ENCODE peak calls at places on chromosomes 1 and 21, in four cellular contexts. U, Y, G and B are unnamed samples.
A peak's percentile ranks its signal among the peaks of the same experiment; 100 is the strongest.

GRCh38 chr1:111666828-111667227 is 47.2 kb downstream of the RAP1A start:
- DNase-seq in U (no peak), G (no peak), Y (no peak), B (no peak)

GRCh38 chr1:10599194-10599861 is 124.6 kb downstream of the PEX14 start:
- DNase-seq in G (no peak), U (peak; percentile 81), Y (peak; percentile 71), B (no peak)

GRCh38 chr1:231970684-231971083 is 344.1 kb downstream of the DISC1 start:
- DNase-seq in Y (no peak), G (no peak), U (no peak), B (no peak)

GRCh38 chr1:4694492-4694891 is 40.1 kb downstream of the AJAP1 start:
- DNase-seq in Y (no peak), U (no peak), G (no peak), B (no peak)

GRCh38 chr1:4636186-4636585 is 18.2 kb upstream of the AJAP1 start:
- DNase-seq in Y (no peak), U (no peak), G (peak; percentile 28), B (no peak)

GRCh38 chr21:17802568-17802967 is 16.6 kb downstream of the C21orf91 start:
- DNase-seq in U (no peak), Y (no peak), G (no peak), B (no peak)

GRCh38 chr1:14482784-14483183 is 115.7 kb upstream of the KAZN start:
- DNase-seq in G (no peak), U (no peak), Y (no peak), B (no peak)

GRCh38 chr1:219085988-219086387 is 87.7 kb upstream of the LYPLAL1 start:
- DNase-seq in U (no peak), G (no peak), Y (no peak), B (no peak)

GRCh38 chr1:240000634-240001033 is 91.0 kb upstream of the FMN2 start:
- DNase-seq in Y (no peak), G (no peak), U (no peak), B (no peak)

GRCh38 chr21:25626752-25627151 is 12.3 kb upstream of the JAM2 start:
- DNase-seq in G (no peak), U (no peak), Y (peak; percentile 22), B (no peak)

GRCh38 chr1:112735752-112736151 is 20.6 kb upstream of the PPM1J start:
- DNase-seq in Y (no peak), G (no peak), U (peak; percentile 23), B (no peak)

GRCh38 chr1:117308406-117308916 is 58.8 kb upstream of the MAN1A2 start:
- DNase-seq in Y (no peak), G (no peak), U (no peak), B (no peak)

GRCh38 chr1:77847621-77848080 is 40.8 kb upstream of the NEXN start:
- DNase-seq in G (no peak), U (no peak), Y (no peak), B (no peak)

GRCh38 chr1:83929184-83929583 is 69.7 kb downstream of the TTLL7 start:
- DNase-seq in U (no peak), G (no peak), Y (no peak), B (no peak)

GRCh38 chr1:74396462-74396861 is 115.9 kb downstream of the LRRC53 start:
- DNase-seq in Y (no peak), U (no peak), G (no peak), B (no peak)

GRCh38 chr1:54379481-54380284 is 26.5 kb downstream of the SSBP3 start:
- DNase-seq in G (peak; percentile 75), U (no peak), Y (no peak), B (peak; percentile 65)

GRCh38 chr1:52365091-52365745 is 787 bp downstream of the CC2D1B start:
- DNase-seq in G (peak; percentile 86), Y (peak; percentile 81), U (peak; percentile 60), B (peak; percentile 77)

GRCh38 chr1:18886003-18886335 is 16.4 kb downstream of the ALDH4A1 start:
- DNase-seq in U (peak; percentile 23), Y (peak; percentile 25), G (no peak), B (no peak)

GRCh38 chr1:25544243-25544764 is 898 bp downstream of the LDLRAP1 start:
- DNase-seq in G (no peak), U (no peak), Y (no peak), B (peak; percentile 64)

GRCh38 chr1:41497056-41497440 is 12.6 kb upstream of the EDN2 start:
- DNase-seq in Y (no peak), G (no peak), U (no peak), B (no peak)

GRCh38 chr1:162571696-162572095 is 10.2 kb downstream of the UAP1 start:
- DNase-seq in Y (no peak), U (no peak), G (no peak), B (no peak)
- H3K4me3 ChIP-seq in Y (no peak overlapping the region), U (no peak overlapping the region), G (no peak overlapping the region), B (no peak overlapping the region)

GRCh38 chr1:223670458-223671159 is 5.1 kb upstream of the CAPN8 start:
- DNase-seq in Y (peak; percentile 44), G (no peak), U (peak; percentile 68), B (peak; percentile 85)
- TF ChIP-seq CTCF in Y (peak; percentile 39), G (no peak), U (peak; percentile 62), B (peak; percentile 91)

DNA sequence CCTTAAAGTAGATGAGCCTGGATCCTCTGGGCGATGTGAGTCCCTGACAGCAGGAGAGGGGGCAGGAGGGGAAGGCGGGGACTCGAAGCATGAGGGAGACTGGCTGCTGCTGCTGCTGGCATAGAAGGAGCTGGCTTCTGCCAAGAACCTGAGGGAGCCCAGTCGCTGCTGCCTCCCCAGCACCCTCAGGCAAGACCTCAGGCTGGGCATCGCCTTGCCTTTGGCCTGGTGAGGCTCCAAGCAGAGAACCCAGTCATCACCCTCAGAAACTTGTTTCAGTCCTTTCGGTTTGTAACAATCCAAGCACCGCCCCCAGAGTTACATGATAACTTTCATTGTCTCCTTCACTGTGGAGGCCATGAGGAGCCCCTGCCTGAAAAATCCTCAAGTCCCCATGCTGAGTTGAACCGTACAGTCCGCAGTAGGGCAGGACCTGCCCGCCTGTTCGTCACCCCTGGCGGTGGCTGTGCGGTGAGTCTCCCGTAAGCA is 38.8 kb downstream of the POFUT2 start:
- DNase-seq in U (no peak), Y (no peak), G (peak; percentile 85), B (peak; percentile 71)
- H3K4me3 ChIP-seq in U (no peak overlapping the region), Y (no peak overlapping the region), G (peak overlapping the region; percentile 25), B (no peak overlapping the region)

GRCh38 chr1:198761859-198762616 is 123.2 kb downstream of the PTPRC start:
- DNase-seq in Y (no peak), G (no peak), U (no peak), B (no peak)
- TF ChIP-seq CTCF in Y (no peak), G (no peak), U (no peak), B (no peak)

GRCh38 chr21:42614811-42615342 is 38.5 kb upstream of the PDE9A start:
- DNase-seq in G (no peak), Y (peak; percentile 68), U (peak; percentile 50), B (peak; percentile 59)
- H3K4me3 ChIP-seq in G (no peak overlapping the region), Y (no peak overlapping the region), U (no peak overlapping the region), B (no peak overlapping the region)

GRCh38 chr1:201703646-201704438 is 125.1 kb upstream of the IPO9 start:
- DNase-seq in G (peak; percentile 88), Y (peak; percentile 94), U (peak; percentile 79), B (peak; percentile 96)

GRCh38 chr1:201702936-201703335 is 126.0 kb upstream of the IPO9 start:
- DNase-seq in G (no peak), Y (peak; percentile 63), U (peak; percentile 48), B (peak; percentile 86)

GRCh38 chr1:201705389-201705788 is 123.6 kb upstream of the IPO9 start:
- DNase-seq in Y (no peak), G (peak; percentile 27), U (no peak), B (no peak)

GRCh38 chr1:201706109-201706508 is 122.8 kb upstream of the IPO9 start:
- DNase-seq in G (no peak), Y (no peak), U (no peak), B (no peak)

DNA sequence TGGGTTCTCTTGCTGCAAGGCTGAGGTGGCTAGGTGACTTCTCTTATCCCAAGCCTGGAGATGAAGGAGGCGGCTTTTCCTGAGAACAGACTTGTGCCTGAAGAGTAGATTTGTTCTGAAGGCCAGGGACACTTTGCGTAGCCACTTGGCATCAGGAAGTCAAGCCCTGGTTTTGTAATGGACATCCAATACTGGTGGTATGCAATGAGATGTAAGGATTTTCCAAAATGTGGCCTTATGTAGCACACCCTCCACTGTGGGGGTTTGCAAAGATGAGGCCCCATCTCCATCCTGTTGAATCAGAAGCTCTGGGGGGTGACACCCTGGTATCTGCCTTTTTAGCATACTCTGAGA is 124.5 kb upstream of the IPO9 start:
- DNase-seq in G (no peak), U (no peak), Y (no peak), B (no peak)
- TF ChIP-seq CTCF in G (no peak), U (no peak), Y (no peak), B (no peak)

GRCh38 chr1:99004270-99005141 is at the start of gene PLPPR5:
- DNase-seq in U (no peak), G (no peak), Y (peak; percentile 42), B (peak; percentile 85)
- H3K4me3 ChIP-seq in U (peak within 1 kb of the TSS; percentile 45), G (peak within 1 kb of the TSS; percentile 49), Y (peak within 1 kb of the TSS; percentile 72), B (peak within 1 kb of the TSS; percentile 78)

DNA sequence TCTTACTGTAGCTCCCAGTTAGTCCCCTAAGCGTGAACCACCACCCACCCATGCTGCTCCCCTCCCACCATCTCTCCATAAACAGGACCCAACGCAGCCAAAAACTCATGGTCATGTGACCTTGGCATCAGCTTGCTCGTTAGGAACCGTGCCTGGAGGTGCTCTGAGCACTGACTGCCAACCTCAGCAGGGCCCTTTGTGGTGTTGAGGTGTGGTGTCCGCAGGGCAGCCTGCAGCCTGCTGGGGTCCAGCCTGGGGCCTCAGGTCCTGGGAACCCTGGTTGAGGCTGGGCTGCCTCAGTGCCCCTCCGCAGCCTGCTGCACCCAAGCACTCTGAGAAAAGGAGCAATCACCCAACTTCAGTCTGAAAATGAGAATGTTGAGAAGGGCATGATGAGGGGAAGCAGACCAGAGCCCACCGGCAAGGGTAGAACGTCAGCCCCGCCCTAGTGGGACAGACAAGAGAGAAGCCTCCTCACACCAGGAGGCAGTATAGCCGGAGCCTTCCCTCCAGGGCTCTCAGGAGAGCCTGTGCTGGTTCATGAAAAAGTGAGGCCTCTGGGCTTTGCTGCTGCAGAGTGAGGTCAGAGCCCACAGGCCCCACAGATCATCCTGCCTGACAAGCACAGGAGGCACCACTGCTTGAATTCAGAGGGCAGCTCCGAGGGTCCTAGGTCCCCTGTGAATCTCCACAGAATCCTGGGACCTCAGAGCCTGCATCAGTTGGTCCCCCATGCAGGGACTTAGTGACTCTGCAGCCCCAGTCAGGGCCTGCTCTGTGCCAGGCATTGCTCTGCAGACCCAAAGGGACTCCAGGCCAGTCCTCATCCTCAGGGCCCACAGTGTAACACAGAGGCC is 4.9 kb upstream of the COL6A2 start:
- DNase-seq in G (no peak), Y (peak; percentile 12), U (no peak), B (peak; percentile 37)
- TF ChIP-seq CTCF in G (no peak), Y (no peak), U (no peak), B (no peak)